ENCODE peak calls at places on chromosomes 2 and 18, in nine cellular contexts. G, T, N, D, E, F, L, A and Q are unnamed samples.
A peak's percentile ranks its signal among the peaks of the same experiment; 100 is the strongest.

GRCh38 chr18:76980663-76981387 is 151.8 kb downstream of the MBP start:
- DNase-seq in G (no peak), T (no peak), N (no peak), D (no peak), E (no peak), F (no peak), L (peak; percentile 8), A (peak; percentile 46), Q (no peak)

GRCh38 chr2:15159751-15160177 is 401.4 kb downstream of the NBAS start:
- DNase-seq in G (no peak), T (peak; percentile 28), N (peak; percentile 63), D (no peak), E (peak; percentile 38), F (no peak), L (no peak), A (no peak), Q (peak; percentile 47)

GRCh38 chr2:171056307-171056706 is 104.4 kb downstream of the TLK1 start:
- DNase-seq in G (no peak), T (no peak), N (peak; percentile 50), D (no peak), E (no peak), F (no peak), L (no peak), A (no peak), Q (no peak)

GRCh38 chr2:39587641-39588040 is 78.1 kb upstream of the TMEM178A start:
- DNase-seq in G (no peak), T (no peak), N (no peak), D (no peak), E (no peak), F (no peak), L (no peak), A (no peak), Q (no peak)

GRCh38 chr2:36707050-36707449 is 10.5 kb downstream of the VIT start:
- DNase-seq in G (no peak), T (no peak), N (peak; percentile 87), D (no peak), E (no peak), F (peak; percentile 77), L (no peak), A (peak; percentile 83), Q (peak; percentile 31)

GRCh38 chr2:168072626-168073303 is 174.6 kb downstream of the STK39 start:
- DNase-seq in G (no peak), T (no peak), N (no peak), D (no peak), E (no peak), F (no peak), L (no peak), A (no peak), Q (no peak)

GRCh38 chr2:51581636-51582267 is 549.8 kb upstream of the NRXN1 start:
- DNase-seq in G (no peak), T (no peak), N (no peak), D (no peak), E (no peak), F (no peak), L (no peak), A (no peak), Q (no peak)

GRCh38 chr2:215879977-215880940 is 133.1 kb downstream of the MREG start:
- DNase-seq in G (no peak), T (no peak), N (no peak), D (no peak), E (no peak), F (no peak), L (no peak), A (no peak), Q (no peak)

GRCh38 chr2:4827836-4828235 is 864.3 kb upstream of the SOX11 start:
- DNase-seq in G (no peak), T (no peak), N (no peak), D (no peak), E (no peak), F (peak; percentile 4), L (no peak), A (no peak), Q (peak; percentile 57)

GRCh38 chr18:43933177-43933576 is 655.9 kb upstream of the SYT4 start:
- DNase-seq in G (no peak), T (no peak), N (no peak), D (no peak), E (no peak), F (no peak), L (no peak), A (no peak), Q (no peak)

GRCh38 chr2:195520671-195521155 is 136.3 kb upstream of the SLC39A10 start:
- DNase-seq in G (no peak), T (no peak), N (peak; percentile 94), D (no peak), E (no peak), F (peak; percentile 45), L (no peak), A (no peak), Q (peak; percentile 29)

GRCh38 chr2:234963785-234964615 is 12.2 kb downstream of the SH3BP4 start:
- DNase-seq in G (no peak), T (no peak), N (peak; percentile 84), D (no peak), E (no peak), F (peak; percentile 78), L (no peak), A (peak; percentile 85), Q (peak; percentile 89)

GRCh38 chr2:228599297-228599696 is 417.8 kb upstream of the SPHKAP start:
- DNase-seq in G (no peak), T (no peak), N (no peak), D (no peak), E (no peak), F (no peak), L (no peak), A (no peak), Q (no peak)

GRCh38 chr18:58314284-58314683 is 270.3 kb downstream of the NEDD4L start:
- DNase-seq in G (no peak), T (no peak), N (peak; percentile 97), D (peak; percentile 75), E (no peak), F (peak; percentile 62), L (no peak), A (no peak), Q (peak; percentile 92)

GRCh38 chr2:160482673-160483072 is 10.9 kb downstream of the RBMS1 start:
- DNase-seq in G (no peak), T (no peak), N (no peak), D (no peak), E (no peak), F (no peak), L (no peak), A (no peak), Q (no peak)

GRCh38 chr18:62329676-62330454 is 4.8 kb downstream of the TNFRSF11A start:
- DNase-seq in G (peak; percentile 47), T (no peak), N (peak; percentile 92), D (no peak), E (peak; percentile 14), F (no peak), L (peak; percentile 42), A (no peak), Q (no peak)

GRCh38 chr2:237118731-237119130 is 33.0 kb downstream of the COPS8 start:
- DNase-seq in G (no peak), T (no peak), N (no peak), D (no peak), E (peak; percentile 56), F (no peak), L (no peak), A (no peak), Q (no peak)

GRCh38 chr2:20472569-20472968 is 25.7 kb downstream of the RHOB start:
- DNase-seq in G (no peak), T (no peak), N (no peak), D (no peak), E (no peak), F (no peak), L (no peak), A (peak; percentile 18), Q (no peak)

GRCh38 chr2:59312022-59312421 is 1070.9 kb upstream of the FANCL start:
- DNase-seq in G (no peak), T (no peak), N (no peak), D (no peak), E (no peak), F (no peak), L (no peak), A (no peak), Q (no peak)

GRCh38 chr2:207223051-207223450 is 57.3 kb upstream of the KLF7 start:
- DNase-seq in G (no peak), T (no peak), N (peak; percentile 79), D (no peak), E (no peak), F (peak; percentile 55), L (peak; percentile 34), A (no peak), Q (peak; percentile 43)

GRCh38 chr18:5197032-5197434 is at the start of gene AKAIN1:
- DNase-seq in G (peak; percentile 63), T (peak; percentile 65), N (peak; percentile 65), D (peak; percentile 67), E (no peak), F (peak; percentile 17), L (peak; percentile 29), A (no peak), Q (peak; percentile 14)